ENCODE peak calls at places on chromosome 1, in nine cellular contexts. Q, I, G, A, K, J, M, P and S are unnamed samples.

GRCh38 chr1:6353605-6353947 is 40.0 kb downstream of the ACOT7 start:
- DNase-seq in Q (no peak), I (no peak), G (no peak), A (no peak), K (no peak), J (no peak), M (no peak), P (no peak), S (no peak)

GRCh38 chr1:55930931-55931271 is 648.5 kb downstream of the PLPP3 start:
- DNase-seq in Q (no peak), I (no peak), G (no peak), A (no peak), K (no peak), J (no peak), M (no peak), P (no peak), S (no peak)

GRCh38 chr1:174960362-174960761 is 39.4 kb upstream of the CACYBP start:
- DNase-seq in Q (no peak), I (no peak), G (no peak), A (no peak), K (no peak), J (no peak), M (no peak), P (no peak), S (no peak)

GRCh38 chr1:113542221-113542701 is 151.9 kb downstream of the MAGI3 start:
- DNase-seq in Q (peak), I (peak), G (no peak), A (no peak), K (no peak), J (peak), M (peak), P (no peak), S (no peak)

GRCh38 chr1:16293568-16293967 is 56.6 kb upstream of the CPLANE2 start:
- DNase-seq in Q (no peak), I (no peak), G (no peak), A (no peak), K (no peak), J (no peak), M (no peak), P (no peak), S (no peak)

GRCh38 chr1:178496410-178497135 is at the start of gene CLEC20A:
- DNase-seq in Q (no peak), I (no peak), G (no peak), A (no peak), K (no peak), J (no peak), M (no peak), P (no peak), S (no peak)

GRCh38 chr1:67634396-67634935 is 50.5 kb upstream of the GADD45A start:
- DNase-seq in Q (no peak), I (no peak), G (no peak), A (no peak), K (no peak), J (no peak), M (no peak), P (no peak), S (no peak)

GRCh38 chr1:77424236-77424635 is 142.4 kb downstream of the AK5 start:
- DNase-seq in Q (peak), I (no peak), G (no peak), A (no peak), K (no peak), J (peak), M (no peak), P (no peak), S (no peak)

GRCh38 chr1:227776277-227776676 is 39.2 kb upstream of the PRSS38 start:
- DNase-seq in Q (no peak), I (peak), G (no peak), A (no peak), K (no peak), J (peak), M (peak), P (peak), S (no peak)

GRCh38 chr1:207172321-207172720 is 68.3 kb downstream of the C4BPA start:
- DNase-seq in Q (no peak), I (no peak), G (no peak), A (no peak), K (no peak), J (no peak), M (no peak), P (no peak), S (no peak)